ENCODE peak calls at places on chromosomes 4 and X, in eight cellular contexts. B is SK-N-SH, S is GM23338, G is HepG2, H is HCT116, R is K562, I is Panc1, V is GM12878. A is an unnamed sample.

GRCh38 chr4:173135241-173135847 is 33.3 kb upstream of the GALNT7 start:
- DNase-seq in B (no peak), S (no peak), G (no peak), H (no peak), R (no peak), I (no peak), V (no peak), A (no peak)

GRCh38 chr4:8742546-8742945 is 129.1 kb downstream of the HMX1 start:
- DNase-seq in B (no peak), S (no peak), G (no peak), H (no peak), R (no peak), I (no peak), V (no peak), A (no peak)

GRCh38 chr4:158810487-158811215 is 41.8 kb downstream of the FNIP2 start:
- DNase-seq in B (no peak), S (no peak), G (no peak), H (peak; percentile 8), R (no peak), I (peak; percentile 61), V (no peak), A (no peak)

GRCh38 chr4:153137168-153137567 is 67.1 kb upstream of the TRIM2 start:
- DNase-seq in B (no peak), S (no peak), G (no peak), H (no peak), R (no peak), I (no peak), V (no peak), A (no peak)

GRCh38 chr4:24614881-24615280 is 30.5 kb upstream of the DHX15 start:
- DNase-seq in B (no peak), S (no peak), G (no peak), H (no peak), R (no peak), I (no peak), V (no peak), A (no peak)

GRCh38 chrX:11886745-11887144 is 128.7 kb downstream of the MSL3 start:
- DNase-seq in B (no peak), S (no peak), G (no peak), H (no peak), R (no peak), I (no peak), V (no peak), A (no peak)

GRCh38 chrX:69155786-69156520 is 9.3 kb downstream of the PJA1 start:
- DNase-seq in B (peak; percentile 9), S (no peak), G (no peak), H (no peak), R (no peak), I (no peak), V (no peak), A (no peak)

GRCh38 chr4:81032174-81032551 is 1.7 kb downstream of the BMP3 start:
- DNase-seq in B (no peak), S (peak; percentile 41), G (no peak), H (no peak), R (no peak), I (no peak), V (no peak), A (no peak)

GRCh38 chr4:22476011-22476410 is 39.9 kb downstream of the ADGRA3 start:
- DNase-seq in B (no peak), S (no peak), G (no peak), H (no peak), R (no peak), I (no peak), V (no peak), A (no peak)

GRCh38 chr4:40718571-40718970 is 31.2 kb upstream of the NSUN7 start:
- DNase-seq in B (no peak), S (peak; percentile 48), G (no peak), H (no peak), R (no peak), I (no peak), V (no peak), A (no peak)
- TF ChIP-seq REST in B (no peak), S (no peak), G (no peak), H (no peak), R (no peak), I (no peak), V (no peak), A (no peak)

GRCh38 chr4:162582180-162582579 is 418.4 kb upstream of the FSTL5 start:
- DNase-seq in B (no peak), S (no peak), G (no peak), H (no peak), R (no peak), I (no peak), V (no peak), A (no peak)

GRCh38 chr4:162586266-162586665 is 422.5 kb upstream of the FSTL5 start:
- DNase-seq in B (no peak), S (no peak), G (no peak), H (no peak), R (no peak), I (no peak), V (no peak), A (no peak)
- TF ChIP-seq POLR2AphosphoS5 in B (no peak), S (no peak), G (no peak), H (no peak), R (no peak), I (no peak), V (no peak), A (no peak)

DNA sequence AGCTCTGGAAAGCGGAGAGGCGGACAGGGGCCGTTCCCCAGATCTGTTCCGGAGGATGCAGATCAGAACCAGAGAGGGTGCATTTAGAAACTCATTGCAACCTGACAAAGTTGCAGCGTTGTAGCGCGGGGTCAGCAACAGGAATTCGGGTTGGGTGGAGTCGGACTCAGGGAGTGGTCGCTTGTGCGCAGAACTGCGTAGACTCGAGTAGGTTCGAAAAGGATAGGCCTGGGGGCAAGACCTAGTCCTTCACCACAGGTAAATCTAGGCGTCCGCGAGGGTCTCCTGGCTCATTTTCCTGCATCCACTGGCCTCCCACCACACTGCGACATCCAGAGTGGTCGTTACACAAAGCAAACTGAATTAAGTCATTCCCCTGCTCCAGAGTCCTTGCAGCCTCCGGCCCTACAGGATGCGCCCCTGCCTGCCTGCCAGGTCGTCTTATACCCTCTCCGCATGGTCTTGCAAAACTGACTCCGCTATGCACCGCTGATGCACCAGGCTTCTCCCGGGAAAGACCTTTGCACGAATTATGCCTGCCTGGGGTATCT is 4.7 kb upstream of the ZNF518B start:
- DNase-seq in B (no peak), S (peak; percentile 53), G (no peak), H (no peak), R (no peak), I (no peak), V (no peak), A (no peak)
- H3K4me3 ChIP-seq in B (no peak overlapping the region), S (peak overlapping the region; percentile 81), G (no peak overlapping the region), H (no peak overlapping the region), R (no peak overlapping the region), I (no peak overlapping the region), V (no peak overlapping the region), A (no peak overlapping the region)

DNA sequence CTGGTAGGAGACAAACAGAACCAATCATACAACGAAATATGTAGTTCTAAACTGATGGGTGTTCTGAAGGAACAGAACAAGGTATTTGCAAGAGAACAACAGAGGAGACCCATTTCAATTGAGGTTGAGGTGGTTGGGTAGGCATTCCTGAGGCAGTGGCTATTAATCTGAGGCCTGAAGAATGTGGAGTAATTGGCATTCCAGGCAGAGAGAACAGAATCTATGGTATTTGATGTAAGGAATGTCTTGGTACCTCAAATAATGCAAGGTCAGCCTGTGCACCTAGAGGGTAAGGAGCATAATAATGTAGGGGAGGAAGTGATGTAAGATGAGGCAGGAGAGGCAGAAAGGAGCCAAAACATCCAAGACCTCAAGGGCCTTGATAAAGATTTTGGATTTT is 109.5 kb upstream of the TEX13C start:
- DNase-seq in B (no peak), S (peak; percentile 71), G (no peak), H (no peak), R (no peak), I (no peak), V (no peak), A (no peak)
- TF ChIP-seq REST in B (no peak), S (no peak), G (no peak), H (no peak), R (no peak), I (no peak), V (no peak), A (no peak)

DNA sequence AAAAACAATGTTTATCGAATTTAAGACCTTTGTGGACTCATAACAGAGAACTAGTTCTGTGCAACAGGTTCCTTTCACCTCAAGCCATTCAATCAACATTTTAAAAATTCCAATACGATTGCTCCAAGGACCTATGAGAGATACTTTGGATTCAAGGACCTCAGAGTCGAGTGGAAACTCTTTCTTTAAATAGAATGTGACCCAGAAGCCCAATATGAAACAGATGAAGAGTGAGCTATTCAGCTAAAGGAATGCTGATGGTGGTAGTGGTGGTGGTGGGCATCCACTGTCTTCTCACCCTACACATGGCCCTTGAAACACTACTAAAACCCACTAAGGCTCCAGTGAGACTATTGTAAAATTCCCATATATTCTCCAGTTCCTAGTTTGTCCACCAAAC is 257.2 kb downstream of the DMD start:
- DNase-seq in B (no peak), S (no peak), G (no peak), H (no peak), R (no peak), I (no peak), V (no peak), A (no peak)
- TF ChIP-seq POLR2AphosphoS5 in B (no peak), S (no peak), G (no peak), H (no peak), R (no peak), I (no peak), V (no peak), A (no peak)

GRCh38 chr4:165355900-165356300 is 22.9 kb upstream of the CPE start:
- DNase-seq in B (peak; percentile 47), S (peak; percentile 82), G (peak; percentile 72), H (peak; percentile 59), R (no peak), I (no peak), V (no peak), A (no peak)

GRCh38 chr4:165359501-165359900 is 19.3 kb upstream of the CPE start:
- DNase-seq in B (no peak), S (no peak), G (no peak), H (no peak), R (no peak), I (no peak), V (no peak), A (no peak)

GRCh38 chr4:165360985-165361678 is 17.7 kb upstream of the CPE start:
- DNase-seq in B (no peak), S (no peak), G (no peak), H (no peak), R (no peak), I (no peak), V (no peak), A (no peak)

GRCh38 chr4:165361804-165362203 is 17.0 kb upstream of the CPE start:
- DNase-seq in B (no peak), S (no peak), G (no peak), H (no peak), R (no peak), I (no peak), V (no peak), A (no peak)

GRCh38 chr4:165360041-165360782 is 18.6 kb upstream of the CPE start:
- DNase-seq in B (no peak), S (no peak), G (no peak), H (no peak), R (no peak), I (no peak), V (no peak), A (no peak)
- H3K4me3 ChIP-seq in B (no peak overlapping the region), S (no peak overlapping the region), G (no peak overlapping the region), H (no peak overlapping the region), R (no peak overlapping the region), I (no peak overlapping the region), V (no peak overlapping the region), A (no peak overlapping the region)